ENCODE peak calls at places on chromosomes 3 and 15, in six cellular contexts. I is globus pallidus, B is T follicular helper cell, D is NCI-H1092, X is fibroblast of pulmonary artery, H is endodermal cell. U is an unnamed sample.
A peak's percentile ranks its signal among the peaks of the same experiment; 100 is the strongest.

GRCh38 chr3:107710851-107711250 is 188.1 kb downstream of the BBX start:
- DNase-seq in I (no peak), B (no peak), D (no peak), X (peak; percentile 47), H (peak; percentile 66), U (peak; percentile 29)

GRCh38 chr3:4985330-4986174 is 6.3 kb downstream of the BHLHE40 start:
- DNase-seq in I (no peak), B (no peak), D (no peak), X (peak; percentile 78), H (peak; percentile 86), U (peak; percentile 78)

GRCh38 chr3:172701056-172701455 is 9.8 kb downstream of the NCEH1 start:
- DNase-seq in I (no peak), B (no peak), D (no peak), X (no peak), H (no peak), U (no peak)

GRCh38 chr15:63188247-63188936 is 1.0 kb upstream of the RAB8B start:
- DNase-seq in I (no peak), B (no peak), D (no peak), X (no peak), H (no peak), U (no peak)

GRCh38 chr15:51184637-51185036 is 89.9 kb upstream of the TNFAIP8L3 start:
- DNase-seq in I (no peak), B (no peak), D (no peak), X (no peak), H (no peak), U (no peak)

GRCh38 chr15:83378921-83379561 is 68.1 kb upstream of the SH3GL3 start:
- DNase-seq in I (no peak), B (no peak), D (no peak), X (no peak), H (peak; percentile 58), U (no peak)

GRCh38 chr3:56917740-56918568 is 116.2 kb upstream of the ARHGEF3 start:
- DNase-seq in I (no peak), B (no peak), D (peak; percentile 62), X (no peak), H (peak; percentile 51), U (no peak)

GRCh38 chr15:58398053-58398452 is 33.7 kb upstream of the LIPC start:
- DNase-seq in I (no peak), B (no peak), D (no peak), X (no peak), H (no peak), U (no peak)

GRCh38 chr3:140972833-140973232 is 31.2 kb downstream of the SLC25A36 start:
- DNase-seq in I (no peak), B (no peak), D (no peak), X (peak; percentile 35), H (no peak), U (peak; percentile 35)

GRCh38 chr3:10977864-10978510 is 14.6 kb upstream of the SLC6A1 start:
- DNase-seq in I (no peak), B (no peak), D (no peak), X (no peak), H (peak; percentile 81), U (peak; percentile 32)

GRCh38 chr15:31297880-31298456 is 28.7 kb upstream of the KLF13 start:
- DNase-seq in I (no peak), B (no peak), D (no peak), X (no peak), H (peak; percentile 29), U (no peak)

GRCh38 chr3:42025388-42026138 is 63.7 kb upstream of the ULK4 start:
- DNase-seq in I (peak; percentile 92), B (no peak), D (peak; percentile 71), X (peak; percentile 98), H (peak; percentile 93), U (peak; percentile 99)

GRCh38 chr3:193910886-193911738 is 224.8 kb upstream of the HES1 start:
- DNase-seq in I (no peak), B (no peak), D (no peak), X (no peak), H (no peak), U (no peak)

GRCh38 chr3:43345877-43346276 is 59.5 kb downstream of the SNRK start:
- DNase-seq in I (no peak), B (no peak), D (no peak), X (peak; percentile 17), H (no peak), U (peak; percentile 73)

GRCh38 chr15:63057454-63058335 is 15.1 kb downstream of the TPM1 start:
- DNase-seq in I (no peak), B (no peak), D (no peak), X (no peak), H (no peak), U (peak; percentile 49)

GRCh38 chr3:4426782-4427344 is 40.2 kb downstream of the SUMF1 start:
- DNase-seq in I (no peak), B (no peak), D (no peak), X (peak; percentile 92), H (no peak), U (peak; percentile 82)

GRCh38 chr3:126261037-126261436 is 80.7 kb upstream of the ALDH1L1 start:
- DNase-seq in I (no peak), B (no peak), D (no peak), X (peak; percentile 81), H (peak; percentile 65), U (peak; percentile 83)

GRCh38 chr15:57090460-57090859 is 172.0 kb downstream of the TCF12 start:
- DNase-seq in I (no peak), B (no peak), D (no peak), X (no peak), H (no peak), U (no peak)

GRCh38 chr3:193896419-193896818 is 239.5 kb upstream of the HES1 start:
- DNase-seq in I (no peak), B (no peak), D (no peak), X (no peak), H (no peak), U (no peak)

GRCh38 chr15:70892912-70893560 is 410 bp downstream of the LRRC49 start:
- DNase-seq in I (no peak), B (no peak), D (peak; percentile 22), X (peak; percentile 84), H (no peak), U (peak; percentile 81)

GRCh38 chr15:66760358-66760967 is 58.4 kb downstream of the SMAD6 start:
- DNase-seq in I (no peak), B (no peak), D (no peak), X (no peak), H (no peak), U (no peak)

GRCh38 chr3:124826703-124827102 is 60.5 kb downstream of the ITGB5 start:
- DNase-seq in I (peak; percentile 65), B (no peak), D (no peak), X (peak; percentile 69), H (peak; percentile 81), U (peak; percentile 89)

GRCh38 chr3:72950372-72950771 is 46.2 kb upstream of the PPP4R2 start:
- DNase-seq in I (no peak), B (no peak), D (no peak), X (no peak), H (no peak), U (no peak)

GRCh38 chr3:171385086-171385485 is 75.1 kb downstream of the TNIK start:
- DNase-seq in I (no peak), B (no peak), D (no peak), X (no peak), H (no peak), U (no peak)

GRCh38 chr3:121493431-121493830 is 52.4 kb downstream of the POLQ start:
- DNase-seq in I (no peak), B (no peak), D (no peak), X (peak; percentile 20), H (no peak), U (peak; percentile 16)

GRCh38 chr3:113339616-113340244 is 101.6 kb downstream of the CFAP44 start:
- DNase-seq in I (no peak), B (no peak), D (no peak), X (no peak), H (peak; percentile 59), U (no peak)

GRCh38 chr3:4021162-4021561 is 221.9 kb downstream of the LRRN1 start:
- DNase-seq in I (no peak), B (no peak), D (no peak), X (no peak), H (no peak), U (no peak)

GRCh38 chr3:84439476-84439875 is 519.3 kb upstream of the CADM2 start:
- DNase-seq in I (no peak), B (no peak), D (no peak), X (no peak), H (no peak), U (no peak)

GRCh38 chr3:172856766-172857742 is 106.5 kb downstream of the ECT2 start:
- DNase-seq in I (no peak), B (no peak), D (no peak), X (peak; percentile 81), H (no peak), U (peak; percentile 43)

GRCh38 chr3:69451594-69451993 is 65.7 kb upstream of the FRMD4B start:
- DNase-seq in I (no peak), B (no peak), D (no peak), X (no peak), H (no peak), U (no peak)

GRCh38 chr3:139655880-139656279 is 21.9 kb downstream of the NMNAT3 start:
- DNase-seq in I (no peak), B (no peak), D (no peak), X (peak; percentile 10), H (peak; percentile 17), U (no peak)